ENCODE peak calls at places on chromosomes 6 and 20, in seven cellular contexts. One of them, this sample, is unnamed.
A peak's percentile ranks its signal among the peaks of the same experiment; 100 is the strongest.

GRCh38 chr6:45920819-45921511 is 94.7 kb downstream of the CLIC5 start:
- DNase-seq in stomach: no peak
- DNase-seq in Peyer's patch: no peak
- DNase-seq in uterus: no peak
- DNase-seq in tibial nerve: no peak
- DNase-seq in HCT116: no peak
- DNase-seq in transverse colon: no peak
- DNase-seq in this sample: no peak

GRCh38 chr6:83884523-83884922 is 25.0 kb downstream of the CYB5R4 start:
- DNase-seq in uterus: no peak
- DNase-seq in Peyer's patch: no peak
- DNase-seq in transverse colon: no peak
- DNase-seq in HCT116: peak; percentile 42
- DNase-seq in stomach: no peak
- DNase-seq in tibial nerve: no peak
- DNase-seq in this sample: no peak

GRCh38 chr6:119612176-119612870 is 262.8 kb upstream of the MAN1A1 start:
- DNase-seq in HCT116: no peak
- DNase-seq in transverse colon: no peak
- DNase-seq in Peyer's patch: no peak
- DNase-seq in tibial nerve: no peak
- DNase-seq in uterus: no peak
- DNase-seq in stomach: no peak
- DNase-seq in this sample: no peak

GRCh38 chr6:42041131-42042055 is 8.9 kb upstream of the TAF8 start:
- DNase-seq in HCT116: no peak
- DNase-seq in transverse colon: no peak
- DNase-seq in Peyer's patch: no peak
- DNase-seq in stomach: no peak
- DNase-seq in tibial nerve: no peak
- DNase-seq in uterus: no peak
- DNase-seq in this sample: peak; percentile 68

GRCh38 chr6:79733388-79733787 is 102.3 kb downstream of the SH3BGRL2 start:
- DNase-seq in stomach: no peak
- DNase-seq in tibial nerve: no peak
- DNase-seq in HCT116: no peak
- DNase-seq in transverse colon: no peak
- DNase-seq in uterus: no peak
- DNase-seq in Peyer's patch: no peak
- DNase-seq in this sample: no peak

GRCh38 chr6:169959129-169960002 is 207.9 kb downstream of the ERMARD start:
- DNase-seq in stomach: peak; percentile 53
- DNase-seq in Peyer's patch: peak; percentile 89
- DNase-seq in tibial nerve: no peak
- DNase-seq in HCT116: no peak
- DNase-seq in transverse colon: peak; percentile 73
- DNase-seq in uterus: peak; percentile 60
- DNase-seq in this sample: no peak

GRCh38 chr20:60959971-60960370 is 292.1 kb upstream of the CDH4 start:
- DNase-seq in stomach: no peak
- DNase-seq in uterus: no peak
- DNase-seq in transverse colon: no peak
- DNase-seq in tibial nerve: no peak
- DNase-seq in HCT116: no peak
- DNase-seq in Peyer's patch: no peak
- DNase-seq in this sample: no peak

GRCh38 chr6:168120390-168121307 is 41.6 kb upstream of the FRMD1 start:
- DNase-seq in uterus: no peak
- DNase-seq in transverse colon: no peak
- DNase-seq in HCT116: no peak
- DNase-seq in stomach: no peak
- DNase-seq in Peyer's patch: peak; percentile 29
- DNase-seq in tibial nerve: no peak
- DNase-seq in this sample: peak; percentile 9

GRCh38 chr6:165987483-165988305 is 180.0 kb downstream of the TBXT start:
- DNase-seq in tibial nerve: no peak
- DNase-seq in uterus: peak; percentile 90
- DNase-seq in transverse colon: peak; percentile 71
- DNase-seq in Peyer's patch: peak; percentile 72
- DNase-seq in stomach: peak; percentile 54
- DNase-seq in HCT116: no peak
- DNase-seq in this sample: peak; percentile 93

GRCh38 chr6:80622641-80623040 is 516.2 kb downstream of the BCKDHB start:
- DNase-seq in Peyer's patch: no peak
- DNase-seq in stomach: peak; percentile 58
- DNase-seq in uterus: no peak
- DNase-seq in transverse colon: no peak
- DNase-seq in tibial nerve: no peak
- DNase-seq in HCT116: no peak
- DNase-seq in this sample: peak; percentile 67

GRCh38 chr6:136549359-136550044 is 720 bp downstream of the MAP7 start:
- DNase-seq in stomach: peak; percentile 31
- DNase-seq in transverse colon: peak; percentile 32
- DNase-seq in tibial nerve: no peak
- DNase-seq in HCT116: no peak
- DNase-seq in Peyer's patch: peak; percentile 59
- DNase-seq in uterus: no peak
- DNase-seq in this sample: peak; percentile 70

GRCh38 chr6:43806041-43806757 is 36.2 kb downstream of the VEGFA start:
- DNase-seq in transverse colon: peak; percentile 82
- DNase-seq in Peyer's patch: peak; percentile 90
- DNase-seq in uterus: no peak
- DNase-seq in tibial nerve: no peak
- DNase-seq in stomach: peak; percentile 78
- DNase-seq in HCT116: no peak
- DNase-seq in this sample: no peak

GRCh38 chr6:5034736-5035135 is 30.9 kb upstream of the RPP40 start:
- DNase-seq in HCT116: no peak
- DNase-seq in tibial nerve: no peak
- DNase-seq in transverse colon: no peak
- DNase-seq in stomach: no peak
- DNase-seq in Peyer's patch: no peak
- DNase-seq in uterus: no peak
- DNase-seq in this sample: no peak

GRCh38 chr6:74891358-74891811 is 314.5 kb downstream of the COL12A1 start:
- DNase-seq in stomach: no peak
- DNase-seq in Peyer's patch: no peak
- DNase-seq in HCT116: no peak
- DNase-seq in tibial nerve: peak; percentile 15
- DNase-seq in uterus: peak; percentile 38
- DNase-seq in transverse colon: no peak
- DNase-seq in this sample: peak; percentile 33

GRCh38 chr6:14857501-14857900 is 388.4 kb upstream of the JARID2 start:
- DNase-seq in uterus: no peak
- DNase-seq in Peyer's patch: peak; percentile 74
- DNase-seq in stomach: peak; percentile 33
- DNase-seq in tibial nerve: no peak
- DNase-seq in transverse colon: peak; percentile 24
- DNase-seq in HCT116: no peak
- DNase-seq in this sample: no peak

GRCh38 chr6:70314240-70314639 is 11.4 kb upstream of the COL9A1 start:
- DNase-seq in stomach: no peak
- DNase-seq in transverse colon: no peak
- DNase-seq in HCT116: no peak
- DNase-seq in tibial nerve: no peak
- DNase-seq in Peyer's patch: no peak
- DNase-seq in uterus: peak; percentile 16
- DNase-seq in this sample: peak; percentile 26

GRCh38 chr6:137341721-137342195 is 122.6 kb upstream of the IFNGR1 start:
- DNase-seq in tibial nerve: no peak
- DNase-seq in HCT116: no peak
- DNase-seq in transverse colon: peak; percentile 17
- DNase-seq in stomach: peak; percentile 65
- DNase-seq in uterus: no peak
- DNase-seq in Peyer's patch: peak; percentile 75
- DNase-seq in this sample: peak; percentile 28

GRCh38 chr6:679282-679681 is 13.7 kb downstream of the EXOC2 start:
- DNase-seq in Peyer's patch: no peak
- DNase-seq in tibial nerve: no peak
- DNase-seq in uterus: no peak
- DNase-seq in stomach: no peak
- DNase-seq in HCT116: no peak
- DNase-seq in transverse colon: no peak
- DNase-seq in this sample: no peak
- H3K4me1 ChIP-seq in Peyer's patch: no peaks in the 10 kb centered on the region
- H3K4me1 ChIP-seq in tibial nerve: peaks cover 11% of the 10 kb centered on the region
- H3K4me1 ChIP-seq in uterus: peaks cover 5% of the 10 kb centered on the region
- H3K4me1 ChIP-seq in stomach: peaks cover 38% of the 10 kb centered on the region
- H3K4me1 ChIP-seq in HCT116: no peaks in the 10 kb centered on the region
- H3K4me1 ChIP-seq in transverse colon: no peaks in the 10 kb centered on the region
- H3K4me1 ChIP-seq in this sample: peaks cover 10% of the 10 kb centered on the region

GRCh38 chr6:36347635-36348034 is 10.9 kb upstream of the BNIP5 start:
- DNase-seq in HCT116: no peak
- DNase-seq in transverse colon: no peak
- DNase-seq in stomach: no peak
- DNase-seq in Peyer's patch: no peak
- DNase-seq in uterus: no peak
- DNase-seq in tibial nerve: no peak
- DNase-seq in this sample: no peak
- TF ChIP-seq POLR2A in HCT116: no peak
- TF ChIP-seq POLR2A in transverse colon: no peak
- TF ChIP-seq POLR2A in stomach: no peak
- TF ChIP-seq POLR2A in Peyer's patch: no peak
- TF ChIP-seq POLR2A in uterus: no peak
- TF ChIP-seq POLR2A in tibial nerve: no peak
- TF ChIP-seq POLR2A in this sample: no peak

GRCh38 chr6:108448481-108448880 is 112.2 kb upstream of the FOXO3 start:
- DNase-seq in HCT116: no peak
- DNase-seq in uterus: no peak
- DNase-seq in tibial nerve: no peak
- DNase-seq in Peyer's patch: no peak
- DNase-seq in transverse colon: no peak
- DNase-seq in stomach: no peak
- DNase-seq in this sample: no peak

GRCh38 chr6:108453601-108454157 is 107.0 kb upstream of the FOXO3 start:
- DNase-seq in transverse colon: no peak
- DNase-seq in uterus: no peak
- DNase-seq in HCT116: no peak
- DNase-seq in tibial nerve: no peak
- DNase-seq in Peyer's patch: no peak
- DNase-seq in stomach: no peak
- DNase-seq in this sample: no peak

GRCh38 chr6:108455688-108456087 is 105.0 kb upstream of the FOXO3 start:
- DNase-seq in Peyer's patch: no peak
- DNase-seq in HCT116: no peak
- DNase-seq in uterus: no peak
- DNase-seq in tibial nerve: no peak
- DNase-seq in stomach: no peak
- DNase-seq in transverse colon: no peak
- DNase-seq in this sample: no peak

GRCh38 chr6:108454356-108454755 is 106.4 kb upstream of the FOXO3 start:
- DNase-seq in uterus: no peak
- DNase-seq in tibial nerve: no peak
- DNase-seq in HCT116: no peak
- DNase-seq in transverse colon: peak; percentile 56
- DNase-seq in stomach: no peak
- DNase-seq in Peyer's patch: peak; percentile 59
- DNase-seq in this sample: no peak

GRCh38 chr6:108452725-108453195 is 108.0 kb upstream of the FOXO3 start:
- DNase-seq in Peyer's patch: no peak
- DNase-seq in transverse colon: no peak
- DNase-seq in stomach: no peak
- DNase-seq in HCT116: no peak
- DNase-seq in uterus: peak; percentile 17
- DNase-seq in tibial nerve: no peak
- DNase-seq in this sample: no peak
- H3K27ac ChIP-seq in Peyer's patch: no peak overlapping the region
- H3K27ac ChIP-seq in transverse colon: no peak overlapping the region
- H3K27ac ChIP-seq in stomach: peak overlapping the region; percentile 30
- H3K27ac ChIP-seq in HCT116: no peak overlapping the region
- H3K27ac ChIP-seq in uterus: peak overlapping the region; percentile 37
- H3K27ac ChIP-seq in tibial nerve: no peak overlapping the region
- H3K27ac ChIP-seq in this sample: peak overlapping the region; percentile 21

GRCh38 chr6:56806368-56806767 is 148.5 kb upstream of the BEND6 start:
- DNase-seq in uterus: no peak
- DNase-seq in stomach: no peak
- DNase-seq in HCT116: no peak
- DNase-seq in Peyer's patch: no peak
- DNase-seq in transverse colon: no peak
- DNase-seq in tibial nerve: no peak
- DNase-seq in this sample: no peak

GRCh38 chr6:56799966-56800365 is 154.9 kb upstream of the BEND6 start:
- DNase-seq in Peyer's patch: no peak
- DNase-seq in uterus: no peak
- DNase-seq in HCT116: no peak
- DNase-seq in stomach: no peak
- DNase-seq in tibial nerve: no peak
- DNase-seq in transverse colon: no peak
- DNase-seq in this sample: no peak

GRCh38 chr6:56804996-56805395 is 149.9 kb upstream of the BEND6 start:
- DNase-seq in transverse colon: no peak
- DNase-seq in stomach: no peak
- DNase-seq in HCT116: no peak
- DNase-seq in tibial nerve: no peak
- DNase-seq in uterus: no peak
- DNase-seq in Peyer's patch: no peak
- DNase-seq in this sample: no peak

GRCh38 chr6:56803594-56803993 is 151.3 kb upstream of the BEND6 start:
- DNase-seq in HCT116: no peak
- DNase-seq in tibial nerve: no peak
- DNase-seq in stomach: no peak
- DNase-seq in uterus: no peak
- DNase-seq in Peyer's patch: no peak
- DNase-seq in transverse colon: no peak
- DNase-seq in this sample: no peak

GRCh38 chr6:56802570-56802969 is 152.3 kb upstream of the BEND6 start:
- DNase-seq in uterus: no peak
- DNase-seq in tibial nerve: no peak
- DNase-seq in Peyer's patch: no peak
- DNase-seq in HCT116: no peak
- DNase-seq in stomach: no peak
- DNase-seq in transverse colon: no peak
- DNase-seq in this sample: no peak
- H3K4me1 ChIP-seq in uterus: no peaks in the 10 kb centered on the region
- H3K4me1 ChIP-seq in tibial nerve: peaks cover 35% of the 10 kb centered on the region
- H3K4me1 ChIP-seq in Peyer's patch: no peaks in the 10 kb centered on the region
- H3K4me1 ChIP-seq in HCT116: peaks cover 48% of the 10 kb centered on the region
- H3K4me1 ChIP-seq in stomach: peaks cover 9% of the 10 kb centered on the region
- H3K4me1 ChIP-seq in transverse colon: no peaks in the 10 kb centered on the region
- H3K4me1 ChIP-seq in this sample: no peaks in the 10 kb centered on the region

GRCh38 chr6:3019749-3020320 is 20.1 kb downstream of the NQO2 start:
- DNase-seq in stomach: no peak
- DNase-seq in uterus: no peak
- DNase-seq in Peyer's patch: no peak
- DNase-seq in transverse colon: no peak
- DNase-seq in HCT116: no peak
- DNase-seq in tibial nerve: no peak
- DNase-seq in this sample: no peak

GRCh38 chr6:3022765-3023662 is 23.3 kb downstream of the NQO2 start:
- DNase-seq in Peyer's patch: peak; percentile 65
- DNase-seq in HCT116: no peak
- DNase-seq in tibial nerve: no peak
- DNase-seq in stomach: no peak
- DNase-seq in transverse colon: no peak
- DNase-seq in uterus: no peak
- DNase-seq in this sample: no peak

GRCh38 chr6:3019065-3019464 is 19.4 kb downstream of the NQO2 start:
- DNase-seq in stomach: no peak
- DNase-seq in HCT116: no peak
- DNase-seq in Peyer's patch: no peak
- DNase-seq in tibial nerve: no peak
- DNase-seq in uterus: no peak
- DNase-seq in transverse colon: no peak
- DNase-seq in this sample: no peak

GRCh38 chr6:3026811-3027626 is 27.3 kb downstream of the NQO2 start:
- DNase-seq in stomach: no peak
- DNase-seq in tibial nerve: no peak
- DNase-seq in transverse colon: peak; percentile 24
- DNase-seq in uterus: no peak
- DNase-seq in Peyer's patch: peak; percentile 73
- DNase-seq in HCT116: no peak
- DNase-seq in this sample: no peak

GRCh38 chr6:3023663-3024483 is 24.2 kb downstream of the NQO2 start:
- DNase-seq in tibial nerve: peak; percentile 88
- DNase-seq in uterus: peak; percentile 90
- DNase-seq in Peyer's patch: peak; percentile 97
- DNase-seq in HCT116: peak; percentile 73
- DNase-seq in stomach: peak; percentile 87
- DNase-seq in transverse colon: peak; percentile 93
- DNase-seq in this sample: peak; percentile 91
- TF ChIP-seq POLR2A in tibial nerve: peak; percentile 47
- TF ChIP-seq POLR2A in uterus: peak; percentile 33
- TF ChIP-seq POLR2A in Peyer's patch: no peak
- TF ChIP-seq POLR2A in HCT116: peak; percentile 35
- TF ChIP-seq POLR2A in stomach: peak; percentile 23
- TF ChIP-seq POLR2A in transverse colon: peak; percentile 63
- TF ChIP-seq POLR2A in this sample: no peak

This sample was measured in testis.